ENCODE peak calls at places on chromosome 12, in nine cellular contexts. C is suprapubic skin, L is Peyer's patch, M is A549, P is AG09309, B is breast epithelium, W is HL-60, D is keratinocyte, R is WERI-Rb-1. H is an unnamed sample.

GRCh38 chr12:2284857-2285256 is 232.1 kb downstream of the CACNA1C start:
- DNase-seq in C (no peak), L (peak), M (peak), P (no peak), B (peak), W (peak), D (no peak), R (peak), H (no peak)

GRCh38 chr12:13870255-13870654 is 111.1 kb downstream of the GRIN2B start:
- DNase-seq in C (no peak), L (no peak), M (no peak), P (no peak), B (no peak), W (no peak), D (no peak), R (no peak), H (no peak)

GRCh38 chr12:49930515-49931288 is 19.8 kb upstream of the AQP2 start:
- DNase-seq in C (no peak), L (no peak), M (no peak), P (no peak), B (no peak), W (no peak), D (no peak), R (no peak), H (peak)

GRCh38 chr12:34397591-34398365 is 375.5 kb downstream of the ALG10 start:
- DNase-seq in C (peak), L (peak), M (no peak), P (no peak), B (peak), W (no peak), D (no peak), R (no peak), H (no peak)

GRCh38 chr12:2924019-2924418 is 33.3 kb downstream of the TULP3 start:
- DNase-seq in C (no peak), L (no peak), M (no peak), P (no peak), B (no peak), W (no peak), D (no peak), R (no peak), H (no peak)

GRCh38 chr12:127583041-127583440 is 683.9 kb upstream of the TMEM132C start:
- DNase-seq in C (no peak), L (no peak), M (no peak), P (peak), B (no peak), W (no peak), D (no peak), R (no peak), H (no peak)

GRCh38 chr12:29044799-29045198 is 104.3 kb upstream of the FAR2 start:
- DNase-seq in C (no peak), L (no peak), M (no peak), P (no peak), B (no peak), W (no peak), D (no peak), R (no peak), H (no peak)

GRCh38 chr12:25388216-25388615 is 137.5 kb upstream of the KRAS start:
- DNase-seq in C (no peak), L (no peak), M (no peak), P (no peak), B (no peak), W (no peak), D (no peak), R (no peak), H (no peak)

GRCh38 chr12:85657836-85658235 is 178.4 kb downstream of the RASSF9 start:
- DNase-seq in C (no peak), L (no peak), M (no peak), P (no peak), B (no peak), W (no peak), D (no peak), R (no peak), H (no peak)

GRCh38 chr12:39887824-39888223 is 218.1 kb downstream of the SLC2A13 start:
- DNase-seq in C (no peak), L (no peak), M (no peak), P (no peak), B (no peak), W (no peak), D (no peak), R (no peak), H (no peak)

GRCh38 chr12:26651566-26652188 is 181.3 kb downstream of the ITPR2 start:
- DNase-seq in C (no peak), L (no peak), M (peak), P (no peak), B (no peak), W (peak), D (peak), R (peak), H (peak)

GRCh38 chr12:128637616-128638606 is 185.8 kb downstream of the SLC15A4 start:
- DNase-seq in C (no peak), L (no peak), M (no peak), P (no peak), B (no peak), W (no peak), D (no peak), R (no peak), H (peak)

GRCh38 chr12:47319746-47320145 is 240.0 kb upstream of the AMIGO2 start:
- DNase-seq in C (no peak), L (no peak), M (no peak), P (no peak), B (no peak), W (no peak), D (no peak), R (no peak), H (no peak)

GRCh38 chr12:1936406-1937320 is 18.2 kb upstream of the CACNA2D4 start:
- DNase-seq in C (no peak), L (peak), M (peak), P (peak), B (peak), W (no peak), D (no peak), R (no peak), H (peak)

GRCh38 chr12:9588749-9589148 is 19.0 kb downstream of the KLRB1 start:
- DNase-seq in C (no peak), L (no peak), M (no peak), P (no peak), B (no peak), W (no peak), D (no peak), R (no peak), H (no peak)

GRCh38 chr12:113387631-113388030 is 16.1 kb downstream of the SDS start:
- DNase-seq in C (no peak), L (no peak), M (no peak), P (no peak), B (no peak), W (no peak), D (no peak), R (no peak), H (no peak)

GRCh38 chr12:28507055-28507454 is 316.8 kb downstream of the CCDC91 start:
- DNase-seq in C (no peak), L (no peak), M (no peak), P (peak), B (no peak), W (no peak), D (no peak), R (no peak), H (no peak)

GRCh38 chr12:101305226-101305779 is 25.4 kb downstream of the UTP20 start:
- DNase-seq in C (no peak), L (no peak), M (no peak), P (no peak), B (no peak), W (no peak), D (no peak), R (no peak), H (no peak)

GRCh38 chr12:67853204-67853603 is 136.0 kb upstream of the IFNG-AS1 start:
- DNase-seq in C (no peak), L (no peak), M (no peak), P (peak), B (no peak), W (no peak), D (no peak), R (no peak), H (no peak)

GRCh38 chr12:62847709-62848108 is 87.2 kb downstream of the PPM1H start:
- DNase-seq in C (no peak), L (no peak), M (no peak), P (no peak), B (no peak), W (no peak), D (no peak), R (no peak), H (no peak)

GRCh38 chr12:116406529-116406928 is 129.0 kb upstream of the MED13L start:
- DNase-seq in C (peak), L (no peak), M (peak), P (peak), B (peak), W (peak), D (peak), R (no peak), H (peak)

GRCh38 chr12:25376985-25377384 is 126.3 kb upstream of the KRAS start:
- DNase-seq in C (no peak), L (no peak), M (no peak), P (no peak), B (no peak), W (no peak), D (no peak), R (no peak), H (no peak)

GRCh38 chr12:51270847-51271518 is 768 bp upstream of the SMAGP start:
- DNase-seq in C (no peak), L (no peak), M (peak), P (peak), B (no peak), W (no peak), D (peak), R (no peak), H (peak)

GRCh38 chr12:22410497-22410896 is 76.0 kb upstream of the ST8SIA1 start:
- DNase-seq in C (no peak), L (no peak), M (no peak), P (no peak), B (no peak), W (no peak), D (peak), R (no peak), H (no peak)

GRCh38 chr12:108750471-108751402 is 19.4 kb upstream of the CORO1C start:
- DNase-seq in C (no peak), L (no peak), M (no peak), P (no peak), B (no peak), W (no peak), D (no peak), R (no peak), H (no peak)

GRCh38 chr12:107079172-107080011 is 14.0 kb downstream of the CRY1 start:
- DNase-seq in C (no peak), L (no peak), M (peak), P (no peak), B (no peak), W (peak), D (no peak), R (no peak), H (no peak)

GRCh38 chr12:62522984-62523383 is 56.4 kb downstream of the MON2 start:
- DNase-seq in C (no peak), L (no peak), M (no peak), P (no peak), B (no peak), W (no peak), D (no peak), R (no peak), H (no peak)

GRCh38 chr12:125332900-125333299 is 267.7 kb downstream of the AACS start:
- DNase-seq in C (no peak), L (no peak), M (no peak), P (no peak), B (no peak), W (no peak), D (no peak), R (no peak), H (no peak)

GRCh38 chr12:96140110-96140509 is 54.1 kb upstream of the ELK3 start:
- DNase-seq in C (no peak), L (no peak), M (no peak), P (peak), B (no peak), W (no peak), D (no peak), R (no peak), H (no peak)

GRCh38 chr12:129776977-129777667 is 126.7 kb downstream of the TMEM132D start:
- DNase-seq in C (no peak), L (no peak), M (no peak), P (no peak), B (no peak), W (no peak), D (no peak), R (no peak), H (no peak)

GRCh38 chr12:88309546-88309945 is 167.4 kb downstream of the TMTC3 start:
- DNase-seq in C (no peak), L (no peak), M (no peak), P (peak), B (no peak), W (no peak), D (no peak), R (no peak), H (no peak)

GRCh38 chr12:109880049-109880931 is at the start of gene GLTP:
- DNase-seq in C (peak), L (peak), M (peak), P (no peak), B (peak), W (peak), D (no peak), R (peak), H (no peak)
- TF ChIP-seq CTCF in C (peak), L (peak), M (peak), P (peak), B (no peak), W (peak), D (no peak), R (peak), H (peak)

GRCh38 chr12:54195080-54195479 is 6.3 kb upstream of the SMUG1 start:
- DNase-seq in C (no peak), L (no peak), M (no peak), P (no peak), B (no peak), W (no peak), D (no peak), R (no peak), H (no peak)

GRCh38 chr12:54196396-54196795 is 7.6 kb upstream of the SMUG1 start:
- DNase-seq in C (no peak), L (no peak), M (no peak), P (no peak), B (no peak), W (peak), D (no peak), R (no peak), H (no peak)

GRCh38 chr12:54193437-54193836 is 4.7 kb upstream of the SMUG1 start:
- DNase-seq in C (no peak), L (no peak), M (no peak), P (no peak), B (no peak), W (no peak), D (no peak), R (peak), H (no peak)

GRCh38 chr12:54197037-54197909 is 8.5 kb upstream of the SMUG1 start:
- DNase-seq in C (no peak), L (no peak), M (no peak), P (no peak), B (no peak), W (no peak), D (no peak), R (no peak), H (no peak)

DNA sequence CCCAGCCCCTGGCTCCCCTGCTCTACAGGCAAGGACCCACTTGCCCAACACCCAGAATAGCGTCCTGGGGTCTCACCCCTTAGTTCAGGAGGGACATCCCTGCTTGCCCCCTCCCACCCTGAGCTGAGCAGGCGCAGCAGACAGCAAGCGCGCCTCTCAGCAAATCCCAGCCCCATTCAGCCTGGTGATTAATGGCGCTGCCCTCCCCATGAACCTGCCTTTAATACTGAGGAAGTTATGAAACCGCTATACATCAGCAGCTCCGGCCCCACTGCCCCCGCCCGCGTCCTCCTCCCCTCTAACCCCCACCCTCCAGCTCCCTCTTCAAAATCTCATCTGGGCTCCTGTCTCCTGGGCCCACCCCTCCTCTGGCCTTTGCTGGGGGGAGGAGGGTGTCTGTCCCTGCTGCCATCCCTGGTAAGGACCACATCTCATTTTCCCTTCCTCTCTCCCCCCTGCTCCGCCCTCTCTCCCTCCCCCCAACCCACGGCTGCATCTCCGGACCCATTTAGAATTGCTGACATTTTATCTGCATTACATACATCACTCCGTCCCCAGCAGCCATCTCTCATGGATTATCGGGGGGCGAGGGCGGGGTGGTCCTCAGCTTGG is 7.1 kb upstream of the SMUG1 start:
- DNase-seq in C (no peak), L (no peak), M (no peak), P (no peak), B (no peak), W (peak), D (no peak), R (peak), H (no peak)
- H3K4me3 ChIP-seq in C (no peak), L (no peak), M (no peak), P (no peak), B (no peak), W (peak), D (no peak), R (no peak), H (no peak)

GRCh38 chr12:121379945-121380344 is 20.0 kb upstream of the RNF34 start:
- DNase-seq in C (no peak), L (no peak), M (no peak), P (no peak), B (no peak), W (no peak), D (no peak), R (no peak), H (no peak)

GRCh38 chr12:121378736-121379135 is 21.2 kb upstream of the RNF34 start:
- DNase-seq in C (no peak), L (no peak), M (no peak), P (no peak), B (no peak), W (no peak), D (no peak), R (no peak), H (no peak)

GRCh38 chr12:121388421-121388981 is 11.4 kb upstream of the RNF34 start:
- DNase-seq in C (no peak), L (no peak), M (no peak), P (peak), B (no peak), W (peak), D (no peak), R (no peak), H (no peak)

GRCh38 chr12:121383601-121384019 is 16.3 kb upstream of the RNF34 start:
- DNase-seq in C (no peak), L (no peak), M (no peak), P (no peak), B (no peak), W (no peak), D (no peak), R (no peak), H (no peak)
- TF ChIP-seq CTCF in C (no peak), L (peak), M (peak), P (peak), B (no peak), W (no peak), D (no peak), R (peak), H (peak)

GRCh38 chr12:92988622-92989130 is 59.6 kb upstream of the EEA1 start:
- DNase-seq in C (no peak), L (no peak), M (no peak), P (no peak), B (no peak), W (no peak), D (no peak), R (no peak), H (no peak)

GRCh38 chr12:92991134-92991533 is 62.0 kb upstream of the EEA1 start:
- DNase-seq in C (no peak), L (no peak), M (no peak), P (no peak), B (no peak), W (no peak), D (no peak), R (no peak), H (no peak)

GRCh38 chr12:92987362-92987761 is 58.3 kb upstream of the EEA1 start:
- DNase-seq in C (no peak), L (no peak), M (peak), P (peak), B (no peak), W (peak), D (peak), R (peak), H (no peak)

GRCh38 chr12:92989715-92990484 is 60.8 kb upstream of the EEA1 start:
- DNase-seq in C (peak), L (no peak), M (no peak), P (no peak), B (no peak), W (no peak), D (no peak), R (no peak), H (no peak)

GRCh38 chr12:92987846-92988621 is 58.9 kb upstream of the EEA1 start:
- DNase-seq in C (no peak), L (no peak), M (no peak), P (no peak), B (no peak), W (peak), D (no peak), R (no peak), H (no peak)
- H3K4me3 ChIP-seq in C (no peak), L (no peak), M (no peak), P (no peak), B (no peak), W (peak), D (no peak), R (no peak), H (no peak)